ENCODE peak calls at places on chromosomes 7 and 10, in four cellular contexts. V, W, M and O are unnamed samples.

GRCh38 chr10:11532329-11532728 is 79.1 kb downstream of the USP6NL start:
- DNase-seq in W (peak), M (no peak), V (no peak), O (no peak)

GRCh38 chr10:125839176-125839575 is 15.8 kb downstream of the BCCIP start:
- DNase-seq in M (no peak), W (no peak), V (no peak), O (no peak)

GRCh38 chr10:110681023-110681681 is 37.0 kb downstream of the RBM20 start:
- DNase-seq in M (peak), W (peak), V (peak), O (peak)

GRCh38 chr10:91103384-91104184 is 116.9 kb upstream of the PCGF5 start:
- DNase-seq in M (no peak), W (peak), V (no peak), O (no peak)

GRCh38 chr10:29712108-29712507 is 77.3 kb upstream of the SVIL start:
- DNase-seq in W (no peak), V (peak), M (no peak), O (no peak)

GRCh38 chr7:31371621-31372020 is 31.1 kb upstream of the NEUROD6 start:
- DNase-seq in M (no peak), W (no peak), V (peak), O (no peak)

GRCh38 chr7:41052736-41053135 is 650.2 kb downstream of the INHBA start:
- DNase-seq in V (no peak), M (no peak), W (no peak), O (no peak)

GRCh38 chr7:112431803-112432202 is 18.5 kb upstream of the IFRD1 start:
- DNase-seq in V (no peak), M (no peak), W (no peak), O (no peak)

GRCh38 chr10:126243976-126244375 is 144.3 kb downstream of the ADAM12 start:
- DNase-seq in W (peak), M (no peak), V (no peak), O (no peak)

GRCh38 chr10:124898493-124898892 is 43.4 kb upstream of the ZRANB1 start:
- DNase-seq in W (no peak), V (peak), M (peak), O (peak)

GRCh38 chr7:94005753-94006152 is 1.6 kb upstream of the BET1 start:
- DNase-seq in M (no peak), W (no peak), V (no peak), O (no peak)

GRCh38 chr7:104956753-104957450 is 57.1 kb upstream of the KMT2E start:
- DNase-seq in V (no peak), M (no peak), W (peak), O (no peak)

GRCh38 chr10:110365356-110366143 is 60.8 kb upstream of the SMNDC1 start:
- DNase-seq in M (no peak), V (no peak), W (no peak), O (no peak)

DNA sequence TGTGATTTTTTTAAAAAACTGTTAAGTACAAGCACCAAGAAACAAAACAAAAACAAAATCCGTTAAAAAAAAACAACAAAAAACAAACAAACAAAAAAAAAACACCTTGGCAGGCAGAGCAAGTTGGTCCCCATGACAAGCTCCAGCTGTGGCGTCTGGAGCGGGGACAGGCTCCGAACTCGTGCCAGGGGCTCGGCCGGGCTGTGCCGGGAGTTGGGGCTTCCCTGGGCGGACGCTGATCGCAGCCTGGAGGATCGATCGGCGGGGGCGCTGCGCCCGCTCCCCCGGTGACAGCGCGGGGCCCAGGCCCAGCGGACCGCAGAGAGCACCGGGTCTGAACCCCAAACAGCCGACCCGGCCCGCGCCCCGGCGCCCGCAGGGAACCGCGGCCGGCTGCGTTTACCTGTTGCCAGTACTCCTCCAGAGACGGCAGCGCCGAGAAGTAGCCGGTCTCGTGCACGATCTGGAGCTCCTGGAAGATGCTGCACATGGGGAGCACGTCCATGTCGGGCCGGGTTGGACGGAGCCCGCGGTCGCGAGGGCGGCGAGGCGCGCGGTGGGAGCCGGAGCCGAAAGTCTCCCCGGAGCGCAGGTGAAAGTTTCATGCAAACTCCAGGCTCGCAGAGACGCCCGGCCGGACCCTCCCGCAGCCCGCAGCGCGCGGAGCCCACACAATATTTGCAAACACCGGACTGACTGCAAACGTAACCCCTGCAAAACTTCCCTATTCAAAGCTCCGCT is at the start of gene KLF6:
- DNase-seq in W (peak), M (peak), V (no peak), O (peak)
- TF ChIP-seq CTCF in W (no peak), M (no peak), V (peak), O (no peak)

DNA sequence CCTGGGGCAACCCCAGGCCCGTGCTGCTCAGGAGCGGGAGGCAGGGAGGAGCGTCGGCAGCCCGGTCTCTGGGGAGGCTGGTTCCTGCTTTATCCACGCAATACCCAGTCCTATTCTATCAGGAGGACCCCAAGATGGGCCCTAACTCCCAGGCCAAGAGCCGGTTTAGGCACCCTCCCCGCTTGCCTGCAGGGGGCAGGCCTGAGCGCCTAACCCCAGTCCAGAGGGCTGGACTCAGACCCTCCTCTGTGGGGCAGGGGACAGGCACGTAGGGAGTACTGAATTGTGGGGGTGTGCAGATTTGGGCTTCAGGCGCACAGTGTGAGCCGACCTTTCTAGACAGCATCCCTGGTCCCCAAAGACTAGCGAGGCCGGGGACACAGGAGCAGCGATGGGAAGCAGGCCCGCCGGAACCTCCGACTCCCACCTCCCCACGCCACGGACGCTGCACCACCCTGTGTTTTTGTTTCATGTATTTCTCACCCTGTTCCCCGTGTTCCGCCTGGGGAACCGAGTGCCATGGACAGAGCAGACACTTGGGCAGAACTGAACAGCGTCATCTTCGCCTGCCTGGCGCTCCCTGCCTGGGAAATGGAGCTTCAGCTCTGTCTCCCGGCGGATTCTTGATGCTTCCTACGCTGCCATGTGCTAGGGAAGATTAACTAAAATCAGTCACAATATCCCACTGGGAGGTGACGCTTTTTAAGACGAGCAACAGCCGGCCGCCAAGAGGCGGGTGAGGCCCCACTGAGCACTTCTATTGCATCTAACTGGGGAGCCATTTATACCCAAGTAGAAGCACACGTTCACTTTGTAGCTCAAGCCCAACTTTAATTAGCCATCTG is 5.3 kb downstream of the NUDT1 start:
- DNase-seq in W (no peak), V (peak), M (peak), O (peak)
- TF ChIP-seq CTCF in W (peak), V (peak), M (peak), O (peak)

DNA sequence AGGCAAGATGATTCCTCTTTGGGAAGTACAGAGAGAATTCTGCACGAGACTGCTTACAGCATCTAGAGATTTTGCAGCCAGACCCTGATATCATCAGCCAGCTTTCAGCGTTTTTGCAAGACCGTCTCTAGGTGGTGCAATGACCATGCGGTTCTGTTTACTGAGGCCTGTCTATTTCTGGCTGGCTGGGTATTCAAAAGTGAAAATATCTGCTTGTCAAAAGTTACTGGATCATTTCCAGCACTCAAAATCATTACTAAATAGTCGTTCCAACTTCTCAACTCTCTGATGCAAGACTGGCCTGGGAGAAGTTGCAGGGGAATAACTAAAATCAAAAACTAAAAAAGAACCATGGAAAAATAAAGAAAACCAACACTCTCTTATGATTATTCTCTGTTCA is 240.1 kb downstream of the ELMO1 start:
- DNase-seq in V (peak), W (peak), M (peak), O (no peak)
- TF ChIP-seq CTCF in V (peak), W (peak), M (peak), O (peak)

DNA sequence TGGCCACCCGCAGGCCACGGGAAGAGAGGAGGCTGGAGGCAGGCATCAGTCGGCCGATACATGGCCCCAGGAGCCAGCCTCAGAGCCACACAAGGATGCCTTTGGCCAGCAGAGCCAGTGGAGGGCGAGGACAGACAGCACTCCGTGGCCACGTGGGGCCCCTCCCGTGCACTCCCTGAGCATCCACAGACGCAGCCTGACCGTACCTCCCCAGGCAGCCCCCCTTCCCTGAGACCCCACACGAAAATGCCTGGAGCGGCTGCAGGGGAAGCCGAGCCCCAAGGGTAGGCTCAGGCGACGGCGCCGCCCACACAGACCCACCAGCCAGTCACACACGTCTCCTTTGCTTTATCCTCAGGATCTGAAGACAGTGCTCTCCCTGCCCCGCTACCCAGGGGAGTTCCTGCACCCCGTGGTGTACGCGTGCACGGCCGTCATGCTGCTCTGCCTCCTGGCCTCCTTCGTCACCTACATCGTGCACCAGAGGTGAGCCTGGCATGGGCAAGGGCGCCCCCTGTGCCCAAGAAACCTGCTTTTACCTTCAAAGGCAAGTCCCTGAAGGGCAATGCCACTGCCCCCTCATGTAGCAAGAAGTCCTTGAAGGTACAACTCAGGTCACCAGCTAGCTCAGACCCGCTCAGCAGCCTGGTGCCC is 9.0 kb downstream of the ADGRA1 start:
- DNase-seq in V (no peak), M (no peak), W (no peak), O (no peak)
- TF ChIP-seq CTCF in V (no peak), M (no peak), W (no peak), O (no peak)

GRCh38 chr7:106152313-106152665 is 40.2 kb upstream of the SYPL1 start:
- DNase-seq in M (no peak), W (no peak), V (no peak), O (no peak)
- TF ChIP-seq CTCF in M (no peak), W (no peak), V (no peak), O (no peak)

GRCh38 chr7:133207687-133208086 is 45.2 kb upstream of the EXOC4 start:
- DNase-seq in V (no peak), M (peak), W (peak), O (no peak)
- TF ChIP-seq CTCF in V (peak), M (peak), W (peak), O (peak)

DNA sequence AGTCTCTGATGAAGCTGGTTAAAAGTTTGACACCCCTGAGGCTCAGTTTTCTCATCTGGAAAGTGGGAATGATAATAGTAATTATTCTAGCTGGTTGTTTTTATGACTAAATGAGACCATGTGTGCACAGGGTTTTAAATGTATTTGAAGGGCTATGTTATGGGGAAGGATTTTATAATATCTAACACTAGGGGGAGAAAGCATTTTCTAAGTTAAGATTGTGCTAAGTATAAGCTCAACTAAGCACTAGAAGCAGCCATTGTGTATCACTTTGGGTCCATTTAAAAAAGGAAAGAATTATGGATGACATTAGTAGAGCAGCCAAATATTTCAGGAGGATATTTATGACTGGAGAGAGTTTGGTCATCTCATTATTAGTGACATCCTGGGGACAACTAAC is 49.5 kb upstream of the CREB5 start:
- DNase-seq in V (no peak), M (no peak), W (no peak), O (no peak)
- TF ChIP-seq CTCF in V (peak), M (no peak), W (peak), O (peak)